ENCODE peak calls at places on chromosomes 6 and 20, in seven cellular contexts. K, F, Q, U, L, T and I are unnamed samples.

GRCh38 chr6:43800746-43801488 is 30.9 kb downstream of the VEGFA start:
- ATAC-seq in K (no peak), F (no peak), Q (no peak), U (no peak), L (no peak), T (no peak), I (no peak)

GRCh38 chr6:41704028-41704427 is 31.4 kb downstream of the TFEB start:
- ATAC-seq in K (no peak), F (no peak), Q (no peak), U (no peak), L (no peak), T (no peak), I (no peak)

GRCh38 chr6:131787079-131787478 is 20.7 kb upstream of the ENPP1 start:
- ATAC-seq in K (no peak), F (no peak), Q (no peak), U (no peak), L (no peak), T (no peak), I (no peak)

GRCh38 chr6:2938632-2939083 is 32.7 kb downstream of the SERPINB6 start:
- ATAC-seq in K (no peak), F (peak; percentile 81), Q (no peak), U (no peak), L (no peak), T (no peak), I (no peak)

GRCh38 chr20:9068896-9069663 is at the start of gene PLCB4:
- ATAC-seq in K (no peak), F (peak; percentile 27), Q (no peak), U (no peak), L (no peak), T (no peak), I (no peak)

GRCh38 chr6:29967379-29968010 is 25.2 kb downstream of the HLA-A start:
- ATAC-seq in K (no peak), F (peak; percentile 68), Q (peak; percentile 20), U (no peak), L (no peak), T (no peak), I (no peak)

GRCh38 chr6:5989141-5989723 is 17.5 kb downstream of the NRN1 start:
- ATAC-seq in K (no peak), F (no peak), Q (no peak), U (no peak), L (no peak), T (no peak), I (no peak)

GRCh38 chr20:37356387-37356786 is 10.4 kb downstream of the SRC start:
- ATAC-seq in K (no peak), F (no peak), Q (no peak), U (no peak), L (no peak), T (no peak), I (no peak)

GRCh38 chr6:150029749-150030148 is 4.4 kb upstream of the RAET1L start:
- ATAC-seq in K (peak; percentile 52), F (no peak), Q (peak; percentile 53), U (no peak), L (no peak), T (peak; percentile 42), I (no peak)

GRCh38 chr20:32206383-32207210 is 946 bp downstream of the PLAGL2 start:
- ATAC-seq in K (no peak), F (no peak), Q (no peak), U (no peak), L (no peak), T (no peak), I (no peak)

GRCh38 chr6:21801786-21802610 is 208.4 kb downstream of the SOX4 start:
- ATAC-seq in K (no peak), F (no peak), Q (no peak), U (no peak), L (no peak), T (no peak), I (no peak)

GRCh38 chr6:7463785-7464184 is 74.2 kb downstream of the RIOK1 start:
- ATAC-seq in K (no peak), F (no peak), Q (no peak), U (no peak), L (no peak), T (no peak), I (no peak)

GRCh38 chr6:121711472-121711871 is 276.0 kb downstream of the GJA1 start:
- ATAC-seq in K (no peak), F (no peak), Q (no peak), U (no peak), L (no peak), T (no peak), I (no peak)

GRCh38 chr6:118558811-118559217 is 10.7 kb downstream of the PLN start:
- ATAC-seq in K (peak; percentile 86), F (no peak), Q (peak; percentile 91), U (peak; percentile 95), L (peak; percentile 94), T (peak; percentile 86), I (peak; percentile 93)

GRCh38 chr6:14521141-14521540 is 403.6 kb downstream of the CD83 start:
- ATAC-seq in K (no peak), F (no peak), Q (no peak), U (no peak), L (no peak), T (no peak), I (no peak)

GRCh38 chr6:137248702-137249101 is 29.5 kb upstream of the IFNGR1 start:
- ATAC-seq in K (no peak), F (no peak), Q (no peak), U (no peak), L (no peak), T (no peak), I (no peak)

GRCh38 chr6:41055149-41055548 is 2.1 kb downstream of the APOBEC2 start:
- ATAC-seq in K (no peak), F (no peak), Q (no peak), U (no peak), L (no peak), T (no peak), I (no peak)

GRCh38 chr6:36127462-36128016 is 2.8 kb upstream of the MAPK13 start:
- ATAC-seq in K (no peak), F (no peak), Q (no peak), U (no peak), L (no peak), T (no peak), I (no peak)

GRCh38 chr20:32451682-32452461 is 93.7 kb downstream of the ASXL1 start:
- ATAC-seq in K (no peak), F (no peak), Q (no peak), U (no peak), L (peak; percentile 27), T (no peak), I (no peak)

GRCh38 chr6:43803783-43804549 is 34.0 kb downstream of the VEGFA start:
- ATAC-seq in K (peak; percentile 37), F (peak; percentile 36), Q (peak; percentile 52), U (no peak), L (peak; percentile 82), T (no peak), I (peak; percentile 75)

GRCh38 chr20:210809-211502 is 16.1 kb upstream of the DEFB129 start:
- ATAC-seq in K (no peak), F (no peak), Q (no peak), U (no peak), L (no peak), T (no peak), I (no peak)

GRCh38 chr6:22807818-22808217 is 238.5 kb downstream of the HDGFL1 start:
- ATAC-seq in K (no peak), F (no peak), Q (no peak), U (no peak), L (no peak), T (no peak), I (no peak)